ENCODE peak calls at places on chromosomes 2 and 18, in four cellular contexts. A is H1, S is mesenchymal stem cell, N is neuronal stem cell. C is an unnamed sample.

GRCh38 chr18:24799720-24800119 is 339.3 kb downstream of the HRH4 start:
- DNase-seq in A (no peak), S (no peak), N (no peak), C (no peak)

GRCh38 chr18:55577812-55578539 is 10.0 kb downstream of the TCF4 start:
- DNase-seq in N (no peak), A (no peak), S (no peak), C (peak; percentile 13)

GRCh38 chr18:49682301-49683190 is 120.7 kb downstream of the LIPG start:
- DNase-seq in A (no peak), S (peak; percentile 48), N (no peak), C (no peak)

GRCh38 chr18:8943900-8944870 is 158.3 kb upstream of the NDUFV2 start:
- DNase-seq in S (peak; percentile 81), A (no peak), N (no peak), C (no peak)

GRCh38 chr2:172107690-172108586 is 5.2 kb upstream of the DLX2 start:
- DNase-seq in S (no peak), N (peak; percentile 9), A (peak; percentile 74), C (no peak)

GRCh38 chr2:45941758-45942738 is 290.6 kb downstream of the PRKCE start:
- DNase-seq in S (peak; percentile 45), N (no peak), A (no peak), C (peak; percentile 23)

GRCh38 chr2:151803811-151804210 is 24.4 kb downstream of the ARL5A start:
- DNase-seq in S (no peak), A (no peak), N (no peak), C (no peak)

GRCh38 chr18:75107196-75107930 is 101.6 kb downstream of the PTGR3 start:
- DNase-seq in N (no peak), A (peak; percentile 20), S (no peak), C (no peak)

GRCh38 chr2:127386764-127387654 is 766 bp downstream of the MAP3K2 start:
- DNase-seq in N (peak; percentile 80), A (peak; percentile 83), S (peak; percentile 90), C (peak; percentile 72)

GRCh38 chr2:127386246-127386645 is 1.5 kb downstream of the MAP3K2 start:
- DNase-seq in S (no peak), N (no peak), A (no peak), C (no peak)

GRCh38 chr2:127387655-127388422 is at the start of gene MAP3K2:
- DNase-seq in S (peak; percentile 91), N (peak; percentile 93), A (peak; percentile 93), C (peak; percentile 97)

GRCh38 chr2:127389778-127390435 is 2.1 kb upstream of the MAP3K2 start:
- DNase-seq in A (no peak), N (no peak), S (no peak), C (no peak)

GRCh38 chr2:127388423-127389164 is 819 bp upstream of the MAP3K2 start:
- DNase-seq in S (peak; percentile 85), N (no peak), A (no peak), C (no peak)
- H4K91ac ChIP-seq in S (no peak overlapping the region), N (no peak overlapping the region), A (peak overlapping the region; percentile 94), C (peak overlapping the region; percentile 42)

GRCh38 chr2:203327582-203327917 is 644 bp upstream of the ABI2 start:
- DNase-seq in N (no peak), A (no peak), S (no peak), C (no peak)
- H2BK12ac ChIP-seq in N (no peak overlapping the region), A (peak overlapping the region; percentile 96), S (no peak overlapping the region), C (peak overlapping the region; percentile 6)

GRCh38 chr2:134252092-134252775 is 1.6 kb upstream of the MGAT5 start:
- DNase-seq in N (no peak), S (no peak), A (no peak), C (no peak)

GRCh38 chr2:134254836-134255235 is 964 bp downstream of the MGAT5 start:
- DNase-seq in S (no peak), N (no peak), A (no peak), C (no peak)

GRCh38 chr2:134250840-134251461 is 2.9 kb upstream of the MGAT5 start:
- DNase-seq in A (no peak), S (no peak), N (no peak), C (no peak)

GRCh38 chr2:134253804-134254203 is at the start of gene MGAT5:
- DNase-seq in S (no peak), N (no peak), A (no peak), C (no peak)

GRCh38 chr2:134253117-134253704 is 661 bp upstream of the MGAT5 start:
- DNase-seq in A (no peak), N (no peak), S (no peak), C (no peak)
- H3K36me3 ChIP-seq in A (peaks cover 3% of the 10 kb centered on the region), N (peaks cover 3% of the 10 kb centered on the region), S (peaks cover 8% of the 10 kb centered on the region), C (peaks cover 4% of the 10 kb centered on the region)

GRCh38 chr2:64793701-64794100 is 140.0 kb upstream of the SERTAD2 start:
- DNase-seq in A (no peak), N (no peak), S (no peak), C (no peak)
- H4K91ac ChIP-seq in A (no peak overlapping the region), N (no peak overlapping the region), S (no peak overlapping the region), C (no peak overlapping the region)

GRCh38 chr2:20567159-20567925 is 83.6 kb downstream of the HS1BP3 start:
- DNase-seq in N (peak; percentile 93), S (no peak), A (peak; percentile 61), C (no peak)
- H2BK12ac ChIP-seq in N (peak overlapping the region; percentile 24), S (peak overlapping the region; percentile 4), A (peak overlapping the region; percentile 87), C (peak overlapping the region; percentile 99)

GRCh38 chr18:6881034-6881800 is 151.7 kb downstream of the ARHGAP28 start:
- DNase-seq in N (no peak), A (no peak), S (no peak), C (no peak)

GRCh38 chr18:6886931-6887330 is 157.4 kb downstream of the ARHGAP28 start:
- DNase-seq in A (no peak), S (no peak), N (no peak), C (no peak)

GRCh38 chr18:6884944-6885343 is 155.4 kb downstream of the ARHGAP28 start:
- DNase-seq in S (no peak), N (no peak), A (no peak), C (peak; percentile 33)

GRCh38 chr18:6891788-6892187 is 162.3 kb downstream of the ARHGAP28 start:
- DNase-seq in S (no peak), A (no peak), N (no peak), C (no peak)

GRCh38 chr18:6885992-6886823 is 156.7 kb downstream of the ARHGAP28 start:
- DNase-seq in A (no peak), S (peak; percentile 65), N (peak; percentile 67), C (peak; percentile 27)
- H3K36me3 ChIP-seq in A (no peaks in the 10 kb centered on the region), S (peaks cover 35% of the 10 kb centered on the region), N (peaks cover 1% of the 10 kb centered on the region), C (peaks cover 20% of the 10 kb centered on the region)

GRCh38 chr2:24360963-24361330 is 611 bp upstream of the ITSN2 start:
- DNase-seq in A (no peak), N (no peak), S (no peak), C (no peak)

GRCh38 chr2:24359129-24359528 is 1.2 kb downstream of the ITSN2 start:
- DNase-seq in S (peak; percentile 11), A (no peak), N (no peak), C (no peak)

GRCh38 chr2:24362253-24362652 is 1.9 kb upstream of the ITSN2 start:
- DNase-seq in N (no peak), S (no peak), A (no peak), C (peak; percentile 35)

GRCh38 chr2:24359701-24360049 is 661 bp downstream of the ITSN2 start:
- DNase-seq in A (no peak), S (peak; percentile 26), N (no peak), C (peak; percentile 55)

DNA sequence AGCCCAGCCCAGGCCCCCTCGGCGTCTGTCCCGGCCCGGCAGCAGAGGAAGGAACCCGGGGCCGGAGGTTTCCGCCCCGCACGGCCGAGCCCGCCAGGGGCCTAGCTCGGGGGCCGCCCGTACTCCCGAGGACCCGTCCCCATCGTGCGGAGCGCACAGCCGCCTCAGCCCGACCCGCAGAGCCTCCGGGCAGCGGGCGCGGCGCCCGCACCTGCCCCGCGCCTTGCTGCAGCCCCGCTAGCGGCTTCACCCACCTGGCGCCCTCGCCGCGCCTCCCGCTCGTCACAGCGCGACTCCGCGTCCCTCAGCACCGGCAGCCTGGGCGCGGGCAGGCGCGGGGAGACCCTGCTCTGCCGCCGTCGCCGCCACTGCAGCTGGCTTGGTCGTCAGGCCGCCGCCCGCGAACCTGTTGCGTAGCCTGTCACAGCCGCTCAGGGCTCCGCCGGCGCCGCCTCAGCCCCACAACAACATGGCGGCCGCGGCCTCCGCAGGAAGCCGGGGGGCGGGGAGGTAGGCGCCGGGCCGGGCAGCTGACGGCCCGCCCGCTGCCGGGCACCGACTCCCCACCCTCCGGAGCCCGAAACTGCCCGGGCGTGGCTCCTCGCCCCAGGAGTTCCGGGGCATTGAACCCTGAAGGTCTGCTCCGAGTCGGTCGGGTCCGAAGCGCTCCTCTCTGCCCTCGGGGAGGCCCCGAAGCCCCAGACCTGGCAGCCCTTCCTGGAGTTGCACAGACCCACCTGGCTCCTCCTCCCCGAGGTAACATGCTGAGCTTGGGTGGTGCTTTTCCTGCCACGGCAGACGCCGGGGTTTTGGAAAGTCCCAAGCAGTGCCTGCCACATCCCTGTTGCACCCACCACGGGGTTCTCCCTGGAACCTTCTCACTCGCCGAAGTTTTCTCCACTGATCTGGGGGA is at the start of gene ITSN2:
- DNase-seq in A (peak; percentile 89), S (peak; percentile 76), N (peak; percentile 67), C (peak; percentile 77)
- H4K91ac ChIP-seq in A (peak within 1 kb of the TSS; percentile 92), S (peak within 1 kb of the TSS; percentile 100), N (peak within 1 kb of the TSS; percentile 98), C (peak within 1 kb of the TSS; percentile 93)

GRCh38 chr18:10926565-10927194 is 222.7 kb downstream of the PIEZO2 start:
- DNase-seq in A (no peak), S (peak; percentile 89), N (no peak), C (no peak)
- H2BK12ac ChIP-seq in A (no peak overlapping the region), S (no peak overlapping the region), N (no peak overlapping the region), C (no peak overlapping the region)

GRCh38 chr2:9883897-9884296 is 40.6 kb downstream of the TAF1B start:
- DNase-seq in N (no peak), A (no peak), S (no peak), C (no peak)
- H3K36me3 ChIP-seq in N (peaks cover 4% of the 10 kb centered on the region), A (no peaks in the 10 kb centered on the region), S (peaks cover 54% of the 10 kb centered on the region), C (peaks cover 8% of the 10 kb centered on the region)

C was measured in trophoblast cell.